ENCODE peak calls at places on chromosome 1, in four cellular contexts. N, U, J and C are unnamed samples.

GRCh38 chr1:93700532-93701469 is 19.2 kb upstream of the BCAR3 start:
- DNase-seq in N (no peak), U (no peak), J (no peak), C (no peak)

GRCh38 chr1:220274122-220274855 is 2.0 kb upstream of the RAB3GAP2 start:
- DNase-seq in N (no peak), U (no peak), J (no peak), C (no peak)

GRCh38 chr1:22861764-22862440 is 110.8 kb downstream of the LACTBL1 start:
- DNase-seq in N (no peak), U (peak), J (peak), C (peak)

GRCh38 chr1:40389871-40390560 is 16.5 kb downstream of the SMAP2 start:
- DNase-seq in N (no peak), U (peak), J (peak), C (no peak)

GRCh38 chr1:150256549-150257341 is 829 bp upstream of the CA14 start:
- DNase-seq in N (no peak), U (peak), J (no peak), C (no peak)

GRCh38 chr1:183040600-183040999 is 17.4 kb downstream of the LAMC1 start:
- DNase-seq in N (no peak), U (no peak), J (no peak), C (no peak)

GRCh38 chr1:175597969-175598765 is 145.2 kb downstream of the TNR start:
- DNase-seq in N (no peak), U (no peak), J (no peak), C (no peak)

GRCh38 chr1:53061859-53062714 is at the start of gene PODN:
- DNase-seq in N (no peak), U (peak), J (peak), C (peak)

GRCh38 chr1:224497714-224498573 is 63.3 kb upstream of the WDR26 start:
- DNase-seq in N (no peak), U (peak), J (peak), C (no peak)

GRCh38 chr1:230824571-230825060 is 43.7 kb downstream of the C1orf198 start:
- DNase-seq in N (no peak), U (peak), J (no peak), C (no peak)